ENCODE peak calls at places on chromosomes 6 and 20, in six cellular contexts. S is T-helper 17 cell; N is EL; O is fibroblast of mammary gland; B is psoas muscle; A is stimulated activated CD4-positive, alpha-beta T cell treated with anti-CD3 and anti-CD28 coated beads, Interleukin-2, amount 100 ng/mL, for 48 hours. Q is an unnamed sample.

GRCh38 chr20:59386819-59387218 is 86.4 kb downstream of the EDN3 start:
- DNase-seq in O (no peak), N (no peak), A (no peak), B (no peak), S (no peak), Q (no peak)

GRCh38 chr6:21769405-21769851 is 175.9 kb downstream of the SOX4 start:
- DNase-seq in N (peak), S (no peak), B (no peak), A (no peak), O (peak), Q (no peak)

GRCh38 chr20:63484236-63484635 is 11.8 kb upstream of the KCNQ2 start:
- DNase-seq in B (peak), A (no peak), N (no peak), S (no peak), O (no peak), Q (no peak)

GRCh38 chr6:21856096-21856825 is 262.7 kb downstream of the SOX4 start:
- DNase-seq in O (peak), A (no peak), S (no peak), N (peak), B (no peak), Q (no peak)

GRCh38 chr6:152909241-152909640 is 73.6 kb downstream of the FBXO5 start:
- DNase-seq in N (no peak), B (no peak), O (no peak), S (no peak), A (no peak), Q (no peak)

GRCh38 chr6:110474500-110474899 is 1.9 kb downstream of the SLC22A16 start:
- DNase-seq in B (no peak), N (no peak), O (no peak), A (no peak), S (no peak), Q (no peak)

GRCh38 chr20:34954905-34955231 is 738 bp downstream of the GSS start:
- DNase-seq in B (peak), O (peak), S (no peak), N (peak), A (no peak), Q (peak)

GRCh38 chr20:53943522-53944291 is 126.7 kb downstream of the BCAS1 start:
- DNase-seq in A (no peak), O (peak), N (peak), B (no peak), S (no peak), Q (peak)

GRCh38 chr20:38536310-38536709 is 44.7 kb upstream of the ADIG start:
- DNase-seq in S (no peak), O (peak), B (no peak), A (no peak), N (peak), Q (no peak)

GRCh38 chr20:29741894-29742698 is 1515.4 kb upstream of the DEFB115 start:
- DNase-seq in N (no peak), A (no peak), O (no peak), B (peak), S (no peak), Q (no peak)

GRCh38 chr6:165562421-165563090 is 100.5 kb downstream of the PDE10A start:
- DNase-seq in A (no peak), S (no peak), O (no peak), B (no peak), N (no peak), Q (no peak)

GRCh38 chr20:59221049-59221748 is 57.6 kb downstream of the ZNF831 start:
- DNase-seq in A (no peak), S (no peak), N (no peak), B (no peak), O (no peak), Q (peak)

GRCh38 chr6:136616527-136616926 is 66.3 kb upstream of the MAP7 start:
- DNase-seq in N (no peak), A (no peak), O (no peak), S (no peak), B (no peak), Q (no peak)

GRCh38 chr6:140988780-140989179 is 1143.9 kb upstream of the GJE1 start:
- DNase-seq in S (no peak), B (no peak), N (peak), O (no peak), A (no peak), Q (no peak)

GRCh38 chr6:118283759-118284158 is 264.3 kb upstream of the PLN start:
- DNase-seq in O (peak), A (peak), N (peak), B (no peak), S (no peak), Q (peak)

GRCh38 chr6:127761084-127761483 is 139.8 kb downstream of the THEMIS start:
- DNase-seq in A (no peak), B (no peak), S (no peak), N (no peak), O (no peak), Q (no peak)

Q was measured in HEK293T.